ENCODE peak calls at places on chromosomes 2 and 18, in five cellular contexts. H is HCT116, K is K562, A is WTC11, Z is GM12878. N is an unnamed sample.

GRCh38 chr2:1625281-1626001 is 118.9 kb downstream of the PXDN start:
- DNase-seq in H (peak), K (no peak), A (peak), Z (no peak), N (no peak)

GRCh38 chr18:9103488-9103887 is 989 bp downstream of the NDUFV2 start:
- DNase-seq in H (no peak), K (no peak), A (no peak), Z (no peak), N (no peak)

GRCh38 chr2:96830064-96830562 is 13.7 kb downstream of the ANKRD23 start:
- DNase-seq in H (no peak), K (peak), A (no peak), Z (no peak), N (no peak)

GRCh38 chr2:146874260-146874658 is 970.6 kb upstream of the ACVR2A start:
- DNase-seq in H (peak), K (no peak), A (no peak), Z (no peak), N (no peak)

GRCh38 chr2:1745171-1746023 is 1.1 kb upstream of the PXDN start:
- DNase-seq in H (no peak), K (no peak), A (peak), Z (no peak), N (no peak)

GRCh38 chr2:179991344-179991743 is 15.8 kb downstream of the CWC22 start:
- DNase-seq in H (no peak), K (peak), A (peak), Z (no peak), N (peak)

GRCh38 chr2:608711-609110 is 68.5 kb downstream of the TMEM18 start:
- DNase-seq in H (no peak), K (no peak), A (no peak), Z (no peak), N (no peak)

GRCh38 chr2:86047575-86048382 is 57.9 kb downstream of the POLR1A start:
- DNase-seq in H (no peak), K (no peak), A (no peak), Z (no peak), N (no peak)

GRCh38 chr2:187148059-187148714 is 299.2 kb upstream of the ZSWIM2 start:
- DNase-seq in H (no peak), K (no peak), A (no peak), Z (no peak), N (no peak)

GRCh38 chr2:187155472-187155871 is 292.6 kb downstream of the CALCRL start:
- DNase-seq in H (no peak), K (no peak), A (no peak), Z (no peak), N (no peak)

GRCh38 chr2:187150667-187151066 is 297.4 kb downstream of the CALCRL start:
- DNase-seq in H (no peak), K (no peak), A (no peak), Z (no peak), N (no peak)
- TF ChIP-seq SP1 in H (no peak), K (no peak), A (no peak), Z (no peak), N (no peak)

GRCh38 chr18:54805571-54806334 is 22.5 kb upstream of the RAB27B start:
- DNase-seq in H (no peak), K (peak), A (no peak), Z (no peak), N (no peak)
- TF ChIP-seq SP1 in H (no peak), K (no peak), A (no peak), Z (no peak), N (no peak)

GRCh38 chr2:157442136-157442535 is 1.8 kb downstream of the CYTIP start:
- DNase-seq in H (no peak), K (no peak), A (no peak), Z (no peak), N (no peak)

GRCh38 chr2:157441072-157441454 is 2.8 kb downstream of the CYTIP start:
- DNase-seq in H (no peak), K (no peak), A (no peak), Z (no peak), N (no peak)

GRCh38 chr2:157440404-157441071 is 3.4 kb downstream of the CYTIP start:
- DNase-seq in H (no peak), K (no peak), A (no peak), Z (no peak), N (no peak)

GRCh38 chr2:157438907-157439791 is 4.7 kb downstream of the CYTIP start:
- DNase-seq in H (no peak), K (no peak), A (no peak), Z (no peak), N (no peak)

DNA sequence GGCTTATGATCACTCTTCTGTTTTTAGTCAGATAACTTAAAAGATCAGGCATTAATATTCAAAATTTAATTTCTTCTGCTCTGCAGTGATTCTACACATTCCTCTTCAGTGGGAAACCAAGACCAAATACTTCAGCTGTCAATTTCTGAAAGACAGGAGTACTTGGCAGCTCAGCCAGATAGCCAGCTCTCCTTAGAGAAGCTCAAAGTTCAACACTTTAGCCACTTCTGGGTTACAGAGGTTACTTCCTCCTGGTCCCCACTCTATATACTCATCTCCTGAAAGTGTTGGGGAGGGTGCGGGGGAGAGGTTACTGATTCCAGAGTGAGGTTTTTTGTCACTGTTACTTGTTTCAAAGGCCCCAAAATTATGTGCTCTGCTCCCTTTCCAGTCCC is 4.1 kb downstream of the CYTIP start:
- DNase-seq in H (no peak), K (no peak), A (no peak), Z (no peak), N (no peak)
- TF ChIP-seq SP1 in H (no peak), K (no peak), A (no peak), Z (no peak), N (no peak)

GRCh38 chr2:52390651-52391050 is 1358.7 kb upstream of the NRXN1 start:
- DNase-seq in H (no peak), K (no peak), A (no peak), Z (no peak), N (no peak)

GRCh38 chr2:52387937-52388590 is 1356.1 kb upstream of the NRXN1 start:
- DNase-seq in H (no peak), K (no peak), A (no peak), Z (no peak), N (no peak)

GRCh38 chr2:52391576-52391975 is 1359.6 kb upstream of the NRXN1 start:
- DNase-seq in H (no peak), K (no peak), A (no peak), Z (no peak), N (no peak)

GRCh38 chr2:52383541-52383940 is 1351.6 kb upstream of the NRXN1 start:
- DNase-seq in H (no peak), K (no peak), A (no peak), Z (no peak), N (no peak)

DNA sequence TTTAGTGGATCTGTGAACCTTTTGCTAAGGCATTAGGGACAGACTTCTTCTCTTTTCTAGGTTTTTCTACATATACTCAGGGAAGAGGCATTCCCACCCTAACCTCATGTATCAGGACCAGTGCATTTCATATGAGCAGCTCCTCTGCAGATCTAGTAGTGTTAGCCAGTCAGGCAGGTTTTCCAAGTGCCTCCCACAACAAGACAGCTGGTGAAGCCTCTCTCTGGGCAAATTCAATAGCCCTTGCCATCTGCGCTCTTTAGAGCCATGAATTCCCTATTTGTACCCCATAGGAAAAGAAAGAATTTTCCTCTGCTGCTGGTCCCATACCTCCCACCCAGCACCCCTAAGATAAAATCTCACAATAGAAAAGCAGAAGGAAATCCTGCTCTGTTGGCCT is 1354.5 kb upstream of the NRXN1 start:
- DNase-seq in H (no peak), K (no peak), A (no peak), Z (no peak), N (no peak)
- TF ChIP-seq SP1 in H (no peak), K (no peak), A (no peak), Z (no peak), N (no peak)

DNA sequence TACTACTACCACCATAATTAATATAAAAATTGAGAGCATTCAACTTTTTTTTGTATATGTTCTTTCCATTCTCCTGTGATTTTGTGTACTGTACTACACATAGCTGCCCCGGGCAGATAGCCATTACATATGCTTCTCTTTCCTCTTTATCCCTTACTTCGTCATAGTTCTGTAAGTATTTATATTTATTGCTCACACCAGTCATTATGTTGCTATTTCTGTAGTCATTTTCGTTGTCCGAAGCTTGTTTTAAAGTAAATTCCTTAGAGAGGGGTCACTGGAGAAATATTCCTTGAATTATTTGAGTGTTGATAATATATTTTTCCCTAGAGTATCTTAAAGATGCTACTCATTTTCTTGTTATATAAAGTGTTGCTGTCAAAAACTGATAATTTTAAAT is 144.0 kb downstream of the CLIP4 start:
- DNase-seq in H (no peak), K (no peak), A (no peak), Z (no peak), N (no peak)
- TF ChIP-seq SP1 in H (no peak), K (no peak), A (no peak), Z (no peak), N (no peak)

GRCh38 chr2:216008387-216008786 is 5.0 kb downstream of the MREG start:
- DNase-seq in H (no peak), K (no peak), A (no peak), Z (no peak), N (no peak)
- TF ChIP-seq SP1 in H (no peak), K (no peak), A (no peak), Z (no peak), N (no peak)

GRCh38 chr2:98016908-98017700 is 21.4 kb upstream of the TMEM131 start:
- DNase-seq in H (no peak), K (no peak), A (no peak), Z (no peak), N (no peak)
- TF ChIP-seq SP1 in H (no peak), K (no peak), A (no peak), Z (no peak), N (no peak)